ENCODE peak calls at places on chromosomes 12 and 14, in five cellular contexts. One of them, this sample, is unnamed.

GRCh38 chr14:37991027-37991426 is 216.7 kb upstream of the SSTR1 start:
- DNase-seq in retinal pigment epithelial cell: no peak
- DNase-seq in foreskin fibroblast: no peak
- DNase-seq in WERI-Rb-1: no peak
- DNase-seq in cardiac fibroblast: no peak
- DNase-seq in this sample: no peak

GRCh38 chr12:64446295-64446694 is 5.6 kb upstream of the TBK1 start:
- DNase-seq in retinal pigment epithelial cell: no peak
- DNase-seq in foreskin fibroblast: no peak
- DNase-seq in WERI-Rb-1: no peak
- DNase-seq in cardiac fibroblast: no peak
- DNase-seq in this sample: no peak

GRCh38 chr14:105999361-106000028 is 473.1 kb downstream of the TMEM121 start:
- DNase-seq in retinal pigment epithelial cell: no peak
- DNase-seq in foreskin fibroblast: no peak
- DNase-seq in WERI-Rb-1: peak
- DNase-seq in cardiac fibroblast: peak
- DNase-seq in this sample: no peak

GRCh38 chr12:116861331-116861730 is 19.9 kb downstream of the HRK start:
- DNase-seq in retinal pigment epithelial cell: no peak
- DNase-seq in foreskin fibroblast: peak
- DNase-seq in WERI-Rb-1: no peak
- DNase-seq in cardiac fibroblast: peak
- DNase-seq in this sample: no peak

GRCh38 chr12:1716911-1717310 is 26.0 kb downstream of the ADIPOR2 start:
- DNase-seq in retinal pigment epithelial cell: no peak
- DNase-seq in foreskin fibroblast: no peak
- DNase-seq in WERI-Rb-1: no peak
- DNase-seq in cardiac fibroblast: no peak
- DNase-seq in this sample: no peak

GRCh38 chr14:75292016-75292646 is 13.5 kb downstream of the FOS start:
- DNase-seq in retinal pigment epithelial cell: no peak
- DNase-seq in foreskin fibroblast: no peak
- DNase-seq in WERI-Rb-1: no peak
- DNase-seq in cardiac fibroblast: no peak
- DNase-seq in this sample: no peak

GRCh38 chr12:57190037-57190436 is 26.6 kb upstream of the NXPH4 start:
- DNase-seq in retinal pigment epithelial cell: no peak
- DNase-seq in foreskin fibroblast: no peak
- DNase-seq in WERI-Rb-1: no peak
- DNase-seq in cardiac fibroblast: peak
- DNase-seq in this sample: no peak

GRCh38 chr12:6872073-6873048 is 742 bp downstream of the SPSB2 start:
- DNase-seq in retinal pigment epithelial cell: no peak
- DNase-seq in foreskin fibroblast: peak
- DNase-seq in WERI-Rb-1: peak
- DNase-seq in cardiac fibroblast: peak
- DNase-seq in this sample: no peak

GRCh38 chr14:90785474-90785873 is 30.8 kb downstream of the TTC7B start:
- DNase-seq in retinal pigment epithelial cell: no peak
- DNase-seq in foreskin fibroblast: no peak
- DNase-seq in WERI-Rb-1: no peak
- DNase-seq in cardiac fibroblast: peak
- DNase-seq in this sample: no peak

GRCh38 chr12:51901121-51901812 is 6.0 kb upstream of the ACVRL1 start:
- DNase-seq in retinal pigment epithelial cell: no peak
- DNase-seq in foreskin fibroblast: no peak
- DNase-seq in WERI-Rb-1: no peak
- DNase-seq in cardiac fibroblast: no peak
- DNase-seq in this sample: no peak

GRCh38 chr14:88914956-88915355 is 90.5 kb downstream of the TTC8 start:
- DNase-seq in retinal pigment epithelial cell: no peak
- DNase-seq in foreskin fibroblast: no peak
- DNase-seq in WERI-Rb-1: no peak
- DNase-seq in cardiac fibroblast: no peak
- DNase-seq in this sample: no peak

GRCh38 chr12:56186957-56187356 is 2.3 kb downstream of the SMARCC2 start:
- DNase-seq in retinal pigment epithelial cell: no peak
- DNase-seq in foreskin fibroblast: no peak
- DNase-seq in WERI-Rb-1: no peak
- DNase-seq in cardiac fibroblast: no peak
- DNase-seq in this sample: no peak

GRCh38 chr12:56803750-56804149 is 40.6 kb downstream of the HSD17B6 start:
- DNase-seq in retinal pigment epithelial cell: no peak
- DNase-seq in foreskin fibroblast: no peak
- DNase-seq in WERI-Rb-1: no peak
- DNase-seq in cardiac fibroblast: no peak
- DNase-seq in this sample: no peak

GRCh38 chr12:50073712-50074111 is 11.4 kb upstream of the SMARCD1 start:
- DNase-seq in retinal pigment epithelial cell: no peak
- DNase-seq in foreskin fibroblast: no peak
- DNase-seq in WERI-Rb-1: no peak
- DNase-seq in cardiac fibroblast: no peak
- DNase-seq in this sample: no peak

GRCh38 chr12:124603910-124604775 is 36.7 kb upstream of the NCOR2 start:
- DNase-seq in retinal pigment epithelial cell: no peak
- DNase-seq in foreskin fibroblast: peak
- DNase-seq in WERI-Rb-1: no peak
- DNase-seq in cardiac fibroblast: no peak
- DNase-seq in this sample: no peak

GRCh38 chr14:101552786-101553231 is 8.5 kb upstream of the DIO3 start:
- DNase-seq in retinal pigment epithelial cell: no peak
- DNase-seq in foreskin fibroblast: no peak
- DNase-seq in WERI-Rb-1: no peak
- DNase-seq in cardiac fibroblast: no peak
- DNase-seq in this sample: no peak

GRCh38 chr14:31902915-31903646 is 174.0 kb upstream of the ARHGAP5 start:
- DNase-seq in retinal pigment epithelial cell: no peak
- DNase-seq in foreskin fibroblast: no peak
- DNase-seq in WERI-Rb-1: no peak
- DNase-seq in cardiac fibroblast: no peak
- DNase-seq in this sample: no peak

GRCh38 chr12:69342407-69342806 is 5.8 kb upstream of the LYZ start:
- DNase-seq in retinal pigment epithelial cell: no peak
- DNase-seq in foreskin fibroblast: no peak
- DNase-seq in WERI-Rb-1: no peak
- DNase-seq in cardiac fibroblast: no peak
- DNase-seq in this sample: no peak

GRCh38 chr12:30153981-30154380 is 370.2 kb upstream of the TMTC1 start:
- DNase-seq in retinal pigment epithelial cell: no peak
- DNase-seq in foreskin fibroblast: no peak
- DNase-seq in WERI-Rb-1: no peak
- DNase-seq in cardiac fibroblast: no peak
- DNase-seq in this sample: no peak
- TF ChIP-seq CTCF in retinal pigment epithelial cell: no peak
- TF ChIP-seq CTCF in foreskin fibroblast: no peak
- TF ChIP-seq CTCF in WERI-Rb-1: no peak
- TF ChIP-seq CTCF in cardiac fibroblast: no peak
- TF ChIP-seq CTCF in this sample: no peak

GRCh38 chr14:69479696-69480095 is 4.8 kb upstream of the PLEKHD1 start:
- DNase-seq in retinal pigment epithelial cell: no peak
- DNase-seq in foreskin fibroblast: no peak
- DNase-seq in WERI-Rb-1: no peak
- DNase-seq in cardiac fibroblast: no peak
- DNase-seq in this sample: no peak
- H3K4me3 ChIP-seq in retinal pigment epithelial cell: no peak
- H3K4me3 ChIP-seq in foreskin fibroblast: no peak
- H3K4me3 ChIP-seq in WERI-Rb-1: no peak
- H3K4me3 ChIP-seq in cardiac fibroblast: no peak
- H3K4me3 ChIP-seq in this sample: no peak

DNA sequence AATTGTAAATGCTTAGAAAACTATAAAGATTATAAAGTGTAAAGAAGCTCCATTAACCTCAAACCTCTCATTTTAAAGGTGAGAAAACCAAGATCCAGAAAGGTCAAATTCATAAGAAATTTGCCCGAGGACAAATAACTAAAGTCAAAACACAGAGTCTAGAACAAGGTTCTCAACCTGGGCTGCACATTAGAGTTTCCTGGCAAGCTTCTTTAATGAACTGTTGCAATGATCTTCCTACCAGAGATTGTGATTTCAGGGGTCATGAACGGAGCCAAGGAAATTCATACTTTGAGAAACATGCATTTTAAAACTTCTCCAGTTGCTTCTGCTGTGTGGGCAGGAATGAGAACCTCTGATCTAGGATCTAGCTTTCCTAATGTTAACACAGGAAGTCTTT is 86.8 kb downstream of the DERA start:
- DNase-seq in retinal pigment epithelial cell: no peak
- DNase-seq in foreskin fibroblast: no peak
- DNase-seq in WERI-Rb-1: no peak
- DNase-seq in cardiac fibroblast: no peak
- DNase-seq in this sample: no peak
- TF ChIP-seq CTCF in retinal pigment epithelial cell: no peak
- TF ChIP-seq CTCF in foreskin fibroblast: no peak
- TF ChIP-seq CTCF in WERI-Rb-1: no peak
- TF ChIP-seq CTCF in cardiac fibroblast: no peak
- TF ChIP-seq CTCF in this sample: no peak

GRCh38 chr12:132145334-132145733 is 1.1 kb downstream of the NOC4L start:
- DNase-seq in retinal pigment epithelial cell: no peak
- DNase-seq in foreskin fibroblast: no peak
- DNase-seq in WERI-Rb-1: no peak
- DNase-seq in cardiac fibroblast: no peak
- DNase-seq in this sample: no peak
- H3K4me3 ChIP-seq in retinal pigment epithelial cell: peak
- H3K4me3 ChIP-seq in foreskin fibroblast: peak
- H3K4me3 ChIP-seq in WERI-Rb-1: no peak
- H3K4me3 ChIP-seq in cardiac fibroblast: peak
- H3K4me3 ChIP-seq in this sample: peak

GRCh38 chr14:29927596-29928341 is at the start of gene PRKD1:
- DNase-seq in retinal pigment epithelial cell: no peak
- DNase-seq in foreskin fibroblast: peak
- DNase-seq in WERI-Rb-1: peak
- DNase-seq in cardiac fibroblast: peak
- DNase-seq in this sample: no peak
- TF ChIP-seq CTCF in retinal pigment epithelial cell: no peak
- TF ChIP-seq CTCF in foreskin fibroblast: no peak
- TF ChIP-seq CTCF in WERI-Rb-1: peak
- TF ChIP-seq CTCF in cardiac fibroblast: no peak
- TF ChIP-seq CTCF in this sample: no peak

GRCh38 chr14:85483652-85484051 is 46.3 kb upstream of the FLRT2 start:
- DNase-seq in retinal pigment epithelial cell: no peak
- DNase-seq in foreskin fibroblast: no peak
- DNase-seq in WERI-Rb-1: no peak
- DNase-seq in cardiac fibroblast: no peak
- DNase-seq in this sample: no peak
- H3K4me3 ChIP-seq in retinal pigment epithelial cell: no peak
- H3K4me3 ChIP-seq in foreskin fibroblast: no peak
- H3K4me3 ChIP-seq in WERI-Rb-1: no peak
- H3K4me3 ChIP-seq in cardiac fibroblast: no peak
- H3K4me3 ChIP-seq in this sample: no peak

GRCh38 chr12:3319723-3320492 is 171.1 kb upstream of the PRMT8 start:
- DNase-seq in retinal pigment epithelial cell: no peak
- DNase-seq in foreskin fibroblast: no peak
- DNase-seq in WERI-Rb-1: no peak
- DNase-seq in cardiac fibroblast: no peak
- DNase-seq in this sample: no peak
- TF ChIP-seq CTCF in retinal pigment epithelial cell: peak
- TF ChIP-seq CTCF in foreskin fibroblast: no peak
- TF ChIP-seq CTCF in WERI-Rb-1: no peak
- TF ChIP-seq CTCF in cardiac fibroblast: no peak
- TF ChIP-seq CTCF in this sample: no peak

GRCh38 chr12:109461049-109461845 is 15.9 kb downstream of the KCTD10 start:
- DNase-seq in retinal pigment epithelial cell: no peak
- DNase-seq in foreskin fibroblast: peak
- DNase-seq in WERI-Rb-1: no peak
- DNase-seq in cardiac fibroblast: peak
- DNase-seq in this sample: no peak

GRCh38 chr12:109463776-109464175 is 13.3 kb downstream of the KCTD10 start:
- DNase-seq in retinal pigment epithelial cell: no peak
- DNase-seq in foreskin fibroblast: no peak
- DNase-seq in WERI-Rb-1: no peak
- DNase-seq in cardiac fibroblast: peak
- DNase-seq in this sample: no peak

GRCh38 chr12:109460538-109460937 is 16.6 kb downstream of the KCTD10 start:
- DNase-seq in retinal pigment epithelial cell: no peak
- DNase-seq in foreskin fibroblast: no peak
- DNase-seq in WERI-Rb-1: no peak
- DNase-seq in cardiac fibroblast: no peak
- DNase-seq in this sample: no peak

GRCh38 chr12:109462868-109463692 is 14.0 kb downstream of the KCTD10 start:
- DNase-seq in retinal pigment epithelial cell: peak
- DNase-seq in foreskin fibroblast: peak
- DNase-seq in WERI-Rb-1: no peak
- DNase-seq in cardiac fibroblast: peak
- DNase-seq in this sample: peak

DNA sequence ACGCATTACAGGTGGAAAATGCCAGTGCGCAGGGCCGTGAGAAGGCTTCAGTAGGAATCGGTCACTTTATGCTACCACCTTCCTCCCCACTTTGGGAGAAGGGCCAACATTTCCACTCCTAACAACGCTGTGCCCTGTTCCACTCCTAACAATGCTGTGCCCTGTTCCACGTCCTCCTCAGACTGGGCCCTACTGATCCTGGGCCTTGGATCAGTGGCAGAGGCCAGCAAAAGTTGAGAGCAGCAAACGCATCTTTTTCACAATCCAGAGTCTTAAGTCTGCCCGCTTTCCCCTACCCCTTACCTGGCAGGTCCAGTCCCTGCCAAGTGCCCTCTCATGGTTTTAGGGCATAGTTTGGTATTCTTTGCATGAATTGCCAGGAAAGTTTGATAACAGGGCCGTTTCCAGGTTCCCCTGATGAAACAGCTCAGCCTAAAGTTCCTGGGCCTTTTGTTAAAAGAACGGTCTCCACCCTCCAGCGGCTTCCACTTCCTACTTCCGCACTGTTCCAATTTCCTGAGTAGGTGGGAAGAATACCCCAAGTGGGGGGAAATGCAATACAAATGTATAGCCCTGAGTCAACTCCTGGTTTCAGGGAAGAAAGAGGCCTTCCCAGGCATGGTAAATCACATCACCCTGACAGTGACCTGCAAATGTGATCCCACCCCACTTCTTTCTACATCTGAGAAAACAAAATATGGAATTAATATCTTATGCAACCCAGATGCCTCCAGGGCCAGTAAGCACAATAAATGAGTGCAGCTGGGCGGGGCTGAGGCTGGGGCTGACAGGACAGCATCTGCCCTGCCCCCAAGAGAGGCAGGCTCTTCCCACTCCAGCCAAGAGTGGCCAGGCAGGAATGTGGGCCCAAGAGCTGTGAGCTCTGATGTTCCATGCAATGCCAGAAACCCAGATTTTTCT is 15.0 kb downstream of the KCTD10 start:
- DNase-seq in retinal pigment epithelial cell: peak
- DNase-seq in foreskin fibroblast: peak
- DNase-seq in WERI-Rb-1: no peak
- DNase-seq in cardiac fibroblast: peak
- DNase-seq in this sample: no peak
- H3K4me3 ChIP-seq in retinal pigment epithelial cell: no peak
- H3K4me3 ChIP-seq in foreskin fibroblast: peak
- H3K4me3 ChIP-seq in WERI-Rb-1: no peak
- H3K4me3 ChIP-seq in cardiac fibroblast: no peak
- H3K4me3 ChIP-seq in this sample: no peak

This sample was measured in epithelial cell of proximal tubule.